ENCODE peak calls at places on chromosomes 3 and 15, in eight cellular contexts. Y is spleen, Q is A549, K is ovary, C is GM20000, X is astrocyte of the spinal cord, M is brain microvascular endothelial cell, S is testis. F is an unnamed sample.

GRCh38 chr15:98840010-98840409 is 167.6 kb downstream of the PGPEP1L start:
- DNase-seq in Y (no peak), Q (no peak), K (no peak), C (no peak), X (no peak), M (no peak), S (peak), F (no peak)

GRCh38 chr15:73991726-73992593 is at the start of gene STOML1:
- DNase-seq in Y (peak), Q (peak), K (peak), C (peak), X (peak), M (peak), S (peak), F (peak)

GRCh38 chr15:68983821-68984517 is 30.5 kb upstream of the NOX5 start:
- DNase-seq in Y (no peak), Q (no peak), K (no peak), C (no peak), X (no peak), M (peak), S (peak), F (no peak)

GRCh38 chr3:29950232-29950631 is 656.2 kb upstream of the TGFBR2 start:
- DNase-seq in Y (no peak), Q (no peak), K (no peak), C (no peak), X (no peak), M (no peak), S (no peak), F (no peak)

GRCh38 chr3:113054552-113054951 is 63.8 kb downstream of the GTPBP8 start:
- DNase-seq in Y (no peak), Q (peak), K (no peak), C (no peak), X (peak), M (peak), S (no peak), F (no peak)

GRCh38 chr3:157493627-157494550 is 9.3 kb downstream of the VEPH1 start:
- DNase-seq in Y (no peak), Q (peak), K (no peak), C (peak), X (peak), M (peak), S (no peak), F (peak)

GRCh38 chr3:160697628-160698382 is 20.8 kb downstream of the ARL14 start:
- DNase-seq in Y (no peak), Q (no peak), K (no peak), C (peak), X (peak), M (peak), S (no peak), F (peak)

GRCh38 chr3:70120360-70120966 is 120.9 kb downstream of the SAMMSON start:
- DNase-seq in Y (peak), Q (peak), K (no peak), C (peak), X (peak), M (peak), S (peak), F (peak)

GRCh38 chr15:101045236-101045646 is 126.1 kb downstream of the LRRK1 start:
- DNase-seq in Y (peak), Q (no peak), K (peak), C (no peak), X (peak), M (no peak), S (peak), F (no peak)

GRCh38 chr3:149970716-149971402 is at the start of gene PFN2:
- DNase-seq in Y (peak), Q (peak), K (peak), C (peak), X (peak), M (peak), S (peak), F (peak)

GRCh38 chr3:153840487-153840886 is 280.7 kb upstream of the ARHGEF26 start:
- DNase-seq in Y (no peak), Q (no peak), K (no peak), C (no peak), X (no peak), M (no peak), S (no peak), F (no peak)
- TF ChIP-seq CTCF in Y (no peak), Q (no peak), K (no peak), C (no peak), X (no peak), M (no peak), S (no peak), F (no peak)

DNA sequence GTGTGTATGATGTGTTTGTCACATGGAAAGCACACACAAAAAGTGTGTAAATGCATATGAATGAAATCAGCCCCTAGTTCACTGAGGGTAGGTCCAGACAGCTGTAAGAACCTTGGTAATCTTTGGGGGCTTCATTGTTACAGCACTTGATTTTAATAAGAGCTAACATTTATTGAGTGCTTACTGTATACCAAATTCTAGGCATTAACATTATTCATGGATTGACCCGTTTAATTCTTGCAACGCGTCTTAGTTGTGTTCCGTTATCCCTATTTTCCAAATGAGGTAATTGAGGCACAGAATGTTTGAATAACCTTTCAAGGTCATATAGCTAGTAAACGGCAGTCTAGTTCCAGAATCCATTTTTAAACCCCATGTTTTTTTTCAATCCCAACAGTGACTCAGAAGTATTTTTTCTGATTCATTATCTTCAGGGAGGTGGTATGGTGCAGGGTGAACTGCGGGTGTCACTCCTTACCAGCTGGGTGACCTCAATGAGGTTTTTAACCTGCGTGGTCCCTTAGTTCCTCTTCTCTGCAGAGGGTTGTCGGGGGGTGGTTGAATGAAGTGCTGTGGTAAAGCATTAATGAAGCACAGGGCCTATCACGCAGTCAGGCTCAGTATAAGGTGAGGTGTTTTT is 14.2 kb downstream of the RAB8B start:
- DNase-seq in Y (no peak), Q (no peak), K (no peak), C (no peak), X (peak), M (peak), S (no peak), F (no peak)
- TF ChIP-seq CTCF in Y (no peak), Q (no peak), K (no peak), C (no peak), X (no peak), M (no peak), S (no peak), F (peak)

DNA sequence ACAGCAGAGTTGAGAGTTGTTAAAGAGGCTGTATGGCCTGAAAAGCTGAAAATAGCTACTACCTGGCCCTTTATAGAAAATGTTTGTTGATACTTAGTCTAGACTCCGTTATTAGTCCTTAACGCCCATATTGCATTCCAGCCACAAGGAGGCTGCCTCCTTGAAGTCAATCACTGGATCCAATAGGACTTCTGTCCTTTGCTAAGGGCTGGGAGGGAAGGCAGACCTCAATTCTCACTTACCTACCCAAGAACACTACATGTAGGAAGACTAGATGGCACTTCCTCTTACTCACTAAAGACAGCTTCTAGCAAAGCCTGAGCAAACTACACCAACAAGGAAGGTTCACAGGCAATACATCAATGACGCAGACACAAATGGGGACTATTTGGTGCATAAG is 139.5 kb upstream of the HACD2 start:
- DNase-seq in Y (no peak), Q (peak), K (no peak), C (no peak), X (no peak), M (no peak), S (no peak), F (no peak)
- TF ChIP-seq CTCF in Y (no peak), Q (no peak), K (no peak), C (no peak), X (peak), M (peak), S (no peak), F (no peak)

GRCh38 chr3:85360742-85361387 is 402.1 kb downstream of the CADM2 start:
- DNase-seq in Y (no peak), Q (peak), K (no peak), C (peak), X (peak), M (peak), S (peak), F (peak)
- TF ChIP-seq CTCF in Y (peak), Q (peak), K (no peak), C (peak), X (peak), M (peak), S (no peak), F (peak)

GRCh38 chr3:1616715-1617114 is 482.0 kb upstream of the CNTN4 start:
- DNase-seq in Y (no peak), Q (no peak), K (no peak), C (no peak), X (no peak), M (no peak), S (no peak), F (no peak)

GRCh38 chr3:1609416-1609815 is 489.2 kb upstream of the CNTN4 start:
- DNase-seq in Y (no peak), Q (no peak), K (no peak), C (no peak), X (no peak), M (no peak), S (no peak), F (no peak)

GRCh38 chr3:1613962-1614361 is 484.7 kb upstream of the CNTN4 start:
- DNase-seq in Y (no peak), Q (no peak), K (no peak), C (no peak), X (no peak), M (no peak), S (no peak), F (no peak)

DNA sequence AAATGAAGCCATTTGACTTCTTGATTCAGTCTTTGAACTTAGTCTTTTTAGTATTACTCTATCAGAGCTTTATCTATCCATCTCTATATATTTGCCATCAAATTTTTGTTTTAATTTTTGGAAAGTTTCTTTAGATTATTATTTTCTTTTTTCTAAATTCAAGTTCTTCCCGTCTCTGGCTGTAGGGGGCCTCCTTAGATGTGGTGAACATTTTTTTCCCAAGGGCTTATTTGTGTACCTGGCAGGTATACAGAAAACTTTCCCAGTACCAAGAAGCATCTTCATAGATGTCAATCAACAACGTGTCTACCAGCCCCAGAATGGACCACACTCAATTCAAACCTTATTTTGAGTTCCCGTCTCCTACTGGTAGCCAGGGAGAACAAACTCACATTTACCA is 486.8 kb upstream of the CNTN4 start:
- DNase-seq in Y (no peak), Q (no peak), K (no peak), C (no peak), X (no peak), M (no peak), S (no peak), F (no peak)
- TF ChIP-seq CTCF in Y (no peak), Q (no peak), K (no peak), C (no peak), X (no peak), M (no peak), S (no peak), F (no peak)

F was measured in GM13977.